ENCODE peak calls at places on chromosomes 3 and 15, in five cellular contexts. One of them, this sample, is unnamed.

GRCh38 chr15:78322243-78322642 is 17.9 kb upstream of the CRABP1 start:
- DNase-seq in coronary artery: no peak
- DNase-seq in endothelial cell: peak; percentile 31
- DNase-seq in esophagus squamous epithelium: no peak
- DNase-seq in GM12865: no peak
- DNase-seq in this sample: no peak

GRCh38 chr3:18351823-18352744 is 73.1 kb downstream of the SATB1 start:
- DNase-seq in endothelial cell: no peak
- DNase-seq in GM12865: no peak
- DNase-seq in coronary artery: no peak
- DNase-seq in esophagus squamous epithelium: no peak
- DNase-seq in this sample: no peak

GRCh38 chr3:186497608-186498007 is 46.6 kb downstream of the CRYGS start:
- DNase-seq in coronary artery: no peak
- DNase-seq in esophagus squamous epithelium: no peak
- DNase-seq in GM12865: no peak
- DNase-seq in endothelial cell: no peak
- DNase-seq in this sample: no peak

GRCh38 chr15:66951976-66952375 is 113.4 kb upstream of the SMAD3 start:
- DNase-seq in endothelial cell: no peak
- DNase-seq in esophagus squamous epithelium: no peak
- DNase-seq in GM12865: no peak
- DNase-seq in coronary artery: no peak
- DNase-seq in this sample: no peak

GRCh38 chr3:18121020-18121419 is 304.1 kb downstream of the SATB1 start:
- DNase-seq in endothelial cell: no peak
- DNase-seq in coronary artery: no peak
- DNase-seq in GM12865: no peak
- DNase-seq in esophagus squamous epithelium: no peak
- DNase-seq in this sample: no peak

GRCh38 chr3:185280572-185281365 is 26.9 kb upstream of the EHHADH start:
- DNase-seq in esophagus squamous epithelium: no peak
- DNase-seq in coronary artery: no peak
- DNase-seq in endothelial cell: no peak
- DNase-seq in GM12865: peak; percentile 66
- DNase-seq in this sample: no peak

GRCh38 chr3:161274691-161275298 is 53.7 kb downstream of the NMD3 start:
- DNase-seq in GM12865: peak; percentile 69
- DNase-seq in endothelial cell: peak; percentile 66
- DNase-seq in coronary artery: no peak
- DNase-seq in esophagus squamous epithelium: no peak
- DNase-seq in this sample: no peak

GRCh38 chr3:113222412-113223086 is 11.2 kb downstream of the BOC start:
- DNase-seq in GM12865: no peak
- DNase-seq in coronary artery: no peak
- DNase-seq in esophagus squamous epithelium: no peak
- DNase-seq in endothelial cell: no peak
- DNase-seq in this sample: no peak

GRCh38 chr3:99789322-99789721 is 28.3 kb upstream of the CMSS1 start:
- DNase-seq in coronary artery: no peak
- DNase-seq in endothelial cell: peak; percentile 28
- DNase-seq in esophagus squamous epithelium: no peak
- DNase-seq in GM12865: peak; percentile 53
- DNase-seq in this sample: no peak

GRCh38 chr3:59443618-59444292 is 393.9 kb upstream of the CFAP20DC start:
- DNase-seq in coronary artery: no peak
- DNase-seq in endothelial cell: no peak
- DNase-seq in GM12865: no peak
- DNase-seq in esophagus squamous epithelium: no peak
- DNase-seq in this sample: no peak

GRCh38 chr3:22012471-22012870 is 261.5 kb upstream of the ZNF385D start:
- DNase-seq in endothelial cell: no peak
- DNase-seq in coronary artery: no peak
- DNase-seq in esophagus squamous epithelium: no peak
- DNase-seq in GM12865: no peak
- DNase-seq in this sample: no peak

GRCh38 chr3:55505776-55506175 is 18.7 kb upstream of the WNT5A start:
- DNase-seq in coronary artery: no peak
- DNase-seq in GM12865: no peak
- DNase-seq in esophagus squamous epithelium: no peak
- DNase-seq in endothelial cell: no peak
- DNase-seq in this sample: no peak

GRCh38 chr15:84702961-84703482 is 12.9 kb downstream of the SEC11A start:
- DNase-seq in GM12865: no peak
- DNase-seq in endothelial cell: no peak
- DNase-seq in coronary artery: no peak
- DNase-seq in esophagus squamous epithelium: no peak
- DNase-seq in this sample: no peak

GRCh38 chr3:181999314-181999713 is 287.6 kb downstream of the SOX2 start:
- DNase-seq in esophagus squamous epithelium: no peak
- DNase-seq in GM12865: no peak
- DNase-seq in coronary artery: no peak
- DNase-seq in endothelial cell: no peak
- DNase-seq in this sample: no peak

GRCh38 chr3:9230596-9230995 is 18.9 kb downstream of the SRGAP3 start:
- DNase-seq in coronary artery: no peak
- DNase-seq in GM12865: no peak
- DNase-seq in esophagus squamous epithelium: no peak
- DNase-seq in endothelial cell: no peak
- DNase-seq in this sample: no peak

GRCh38 chr3:132682201-132682600 is 22.1 kb downstream of the UBA5 start:
- DNase-seq in esophagus squamous epithelium: no peak
- DNase-seq in GM12865: no peak
- DNase-seq in coronary artery: no peak
- DNase-seq in endothelial cell: no peak
- DNase-seq in this sample: no peak

GRCh38 chr3:34783881-34784280 is 855.4 kb upstream of the ARPP21 start:
- DNase-seq in coronary artery: no peak
- DNase-seq in endothelial cell: no peak
- DNase-seq in GM12865: no peak
- DNase-seq in esophagus squamous epithelium: no peak
- DNase-seq in this sample: no peak

GRCh38 chr3:15513810-15514662 is 7.5 kb downstream of the COLQ start:
- DNase-seq in GM12865: no peak
- DNase-seq in esophagus squamous epithelium: no peak
- DNase-seq in endothelial cell: no peak
- DNase-seq in coronary artery: no peak
- DNase-seq in this sample: no peak

GRCh38 chr3:42123012-42123581 is 31.9 kb downstream of the TRAK1 start:
- DNase-seq in esophagus squamous epithelium: no peak
- DNase-seq in endothelial cell: peak; percentile 20
- DNase-seq in GM12865: peak; percentile 82
- DNase-seq in coronary artery: no peak
- DNase-seq in this sample: no peak

GRCh38 chr3:61821823-61822251 is 260.5 kb downstream of the PTPRG start:
- DNase-seq in esophagus squamous epithelium: no peak
- DNase-seq in coronary artery: no peak
- DNase-seq in endothelial cell: no peak
- DNase-seq in GM12865: no peak
- DNase-seq in this sample: no peak

GRCh38 chr3:19866751-19867347 is 67.2 kb downstream of the EFHB start:
- DNase-seq in GM12865: peak; percentile 64
- DNase-seq in coronary artery: no peak
- DNase-seq in esophagus squamous epithelium: no peak
- DNase-seq in endothelial cell: peak; percentile 65
- DNase-seq in this sample: no peak

GRCh38 chr3:87895983-87896382 is 162.8 kb downstream of the CGGBP1 start:
- DNase-seq in endothelial cell: no peak
- DNase-seq in esophagus squamous epithelium: no peak
- DNase-seq in coronary artery: no peak
- DNase-seq in GM12865: no peak
- DNase-seq in this sample: no peak

GRCh38 chr3:87901141-87901540 is 157.7 kb downstream of the CGGBP1 start:
- DNase-seq in coronary artery: no peak
- DNase-seq in esophagus squamous epithelium: no peak
- DNase-seq in endothelial cell: no peak
- DNase-seq in GM12865: no peak
- DNase-seq in this sample: no peak

GRCh38 chr3:87898971-87899370 is 159.8 kb downstream of the CGGBP1 start:
- DNase-seq in esophagus squamous epithelium: no peak
- DNase-seq in coronary artery: no peak
- DNase-seq in endothelial cell: no peak
- DNase-seq in GM12865: no peak
- DNase-seq in this sample: no peak

DNA sequence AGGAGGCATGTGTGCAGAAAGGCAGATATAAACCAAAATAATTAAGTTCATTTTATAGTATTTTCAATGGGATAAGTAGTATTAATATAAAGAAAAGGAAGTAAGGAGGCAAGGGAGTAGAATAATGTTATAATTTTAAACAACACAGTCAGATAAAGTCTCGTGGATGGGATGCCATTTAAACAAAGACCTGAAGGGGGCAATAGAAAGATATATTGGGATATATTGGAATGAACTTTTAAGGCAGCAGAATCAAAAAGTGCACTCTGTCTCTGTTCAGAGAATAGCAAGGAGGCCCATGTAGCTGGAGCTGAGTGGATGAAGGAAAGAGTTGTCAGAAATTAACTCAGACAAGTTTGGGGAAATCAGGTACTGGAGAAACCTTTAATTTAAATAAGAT is 158.7 kb downstream of the CGGBP1 start:
- DNase-seq in GM12865: no peak
- DNase-seq in coronary artery: no peak
- DNase-seq in esophagus squamous epithelium: no peak
- DNase-seq in endothelial cell: no peak
- DNase-seq in this sample: no peak
- TF ChIP-seq CTCF in GM12865: peak; percentile 11
- TF ChIP-seq CTCF in coronary artery: no peak
- TF ChIP-seq CTCF in esophagus squamous epithelium: no peak
- TF ChIP-seq CTCF in endothelial cell: no peak
- TF ChIP-seq CTCF in this sample: no peak

GRCh38 chr3:38039899-38040261 is 872 bp downstream of the DLEC1 start:
- DNase-seq in esophagus squamous epithelium: peak; percentile 13
- DNase-seq in GM12865: peak; percentile 49
- DNase-seq in endothelial cell: no peak
- DNase-seq in coronary artery: no peak
- DNase-seq in this sample: no peak
- TF ChIP-seq CTCF in esophagus squamous epithelium: no peak
- TF ChIP-seq CTCF in GM12865: peak; percentile 15
- TF ChIP-seq CTCF in endothelial cell: no peak
- TF ChIP-seq CTCF in coronary artery: peak; percentile 41
- TF ChIP-seq CTCF in this sample: no peak

GRCh38 chr15:94230436-94230885 is 900 bp upstream of the MCTP2 start:
- DNase-seq in esophagus squamous epithelium: no peak
- DNase-seq in GM12865: no peak
- DNase-seq in endothelial cell: no peak
- DNase-seq in coronary artery: no peak
- DNase-seq in this sample: no peak

GRCh38 chr15:94231728-94232086 is 346 bp downstream of the MCTP2 start:
- DNase-seq in coronary artery: no peak
- DNase-seq in esophagus squamous epithelium: no peak
- DNase-seq in GM12865: no peak
- DNase-seq in endothelial cell: peak; percentile 20
- DNase-seq in this sample: no peak

GRCh38 chr15:94229591-94230365 is 1.6 kb upstream of the MCTP2 start:
- DNase-seq in GM12865: peak; percentile 55
- DNase-seq in coronary artery: no peak
- DNase-seq in endothelial cell: no peak
- DNase-seq in esophagus squamous epithelium: no peak
- DNase-seq in this sample: no peak

GRCh38 chr15:94232107-94232506 is 746 bp downstream of the MCTP2 start:
- DNase-seq in GM12865: no peak
- DNase-seq in esophagus squamous epithelium: no peak
- DNase-seq in coronary artery: no peak
- DNase-seq in endothelial cell: no peak
- DNase-seq in this sample: no peak

DNA sequence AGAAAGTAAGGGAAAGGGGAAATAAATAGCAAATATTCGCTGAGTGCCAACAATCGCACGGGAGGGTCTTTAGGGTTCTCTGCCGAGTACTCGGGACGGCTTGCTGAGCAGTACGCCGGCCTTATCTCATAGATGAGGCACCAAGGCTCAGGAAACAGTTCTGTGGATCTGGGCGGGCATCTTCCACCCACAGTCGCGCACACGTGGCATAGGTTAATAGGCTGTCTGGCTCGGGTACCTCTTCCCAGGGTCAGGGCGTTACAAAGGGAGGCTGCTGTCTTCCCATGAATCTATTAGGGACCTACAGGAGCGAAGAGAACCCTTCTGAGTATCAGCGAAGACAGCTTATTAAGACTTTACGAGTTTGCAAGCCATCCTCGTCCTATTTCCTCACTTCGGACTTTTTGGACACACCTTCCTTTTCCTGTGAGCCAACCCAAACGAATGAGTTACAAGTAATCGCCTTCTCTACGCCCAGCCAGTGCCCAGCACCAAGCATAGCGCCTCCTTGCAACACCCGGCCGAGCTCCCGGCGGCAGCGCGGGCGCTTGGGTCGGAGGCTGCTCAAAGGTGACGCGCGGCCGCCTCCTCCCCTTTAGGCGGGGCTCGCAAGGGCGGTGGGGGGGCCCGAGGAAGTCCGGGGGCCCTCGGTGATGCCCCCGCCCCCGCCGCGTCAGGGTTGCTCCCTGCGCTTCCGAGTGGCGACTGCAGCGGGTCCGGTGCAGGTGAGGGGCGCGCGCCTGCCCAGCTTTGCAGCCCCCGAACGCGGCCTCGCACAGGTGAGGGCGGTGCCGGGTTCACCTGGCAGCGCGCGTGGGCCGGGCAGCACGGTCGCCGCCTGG is at the start of gene MCTP2:
- DNase-seq in endothelial cell: peak; percentile 57
- DNase-seq in coronary artery: peak; percentile 78
- DNase-seq in esophagus squamous epithelium: peak; percentile 57
- DNase-seq in GM12865: peak; percentile 40
- DNase-seq in this sample: peak; percentile 42
- TF ChIP-seq CTCF in endothelial cell: no peak
- TF ChIP-seq CTCF in coronary artery: no peak
- TF ChIP-seq CTCF in esophagus squamous epithelium: no peak
- TF ChIP-seq CTCF in GM12865: no peak
- TF ChIP-seq CTCF in this sample: no peak

GRCh38 chr3:51311055-51311454 is 74.0 kb upstream of the MANF start:
- DNase-seq in coronary artery: no peak
- DNase-seq in endothelial cell: no peak
- DNase-seq in esophagus squamous epithelium: no peak
- DNase-seq in GM12865: peak; percentile 28
- DNase-seq in this sample: no peak
- TF ChIP-seq CTCF in coronary artery: no peak
- TF ChIP-seq CTCF in endothelial cell: peak; percentile 33
- TF ChIP-seq CTCF in esophagus squamous epithelium: no peak
- TF ChIP-seq CTCF in GM12865: peak; percentile 40
- TF ChIP-seq CTCF in this sample: no peak

DNA sequence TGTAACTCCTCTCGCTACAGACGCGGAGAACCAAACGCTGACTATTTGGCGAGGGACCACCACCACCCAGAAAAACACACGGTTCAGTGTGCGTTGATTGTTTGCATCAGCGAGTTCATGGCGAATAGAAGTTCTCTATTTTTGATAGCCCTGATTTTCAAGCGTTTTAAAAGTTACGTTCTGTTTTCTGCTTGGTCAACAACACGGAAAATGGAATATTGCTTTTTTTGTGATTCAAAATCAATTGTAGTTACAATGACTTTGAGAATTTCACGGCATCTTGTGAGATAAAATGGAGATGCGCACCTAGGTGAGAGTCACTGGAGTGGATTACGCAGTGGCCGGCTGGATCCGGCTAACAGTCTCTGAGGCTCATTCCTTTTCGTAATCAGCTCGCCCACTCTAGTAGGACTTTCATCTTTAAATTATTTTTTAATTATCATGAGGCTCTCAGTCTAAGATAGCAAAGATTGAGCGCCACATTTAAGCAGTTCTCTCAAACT is 54.8 kb downstream of the CCDC54 start:
- DNase-seq in esophagus squamous epithelium: no peak
- DNase-seq in coronary artery: no peak
- DNase-seq in endothelial cell: no peak
- DNase-seq in GM12865: no peak
- DNase-seq in this sample: no peak
- TF ChIP-seq CTCF in esophagus squamous epithelium: no peak
- TF ChIP-seq CTCF in coronary artery: no peak
- TF ChIP-seq CTCF in endothelial cell: no peak
- TF ChIP-seq CTCF in GM12865: no peak
- TF ChIP-seq CTCF in this sample: no peak

This sample was measured in omental fat pad.